ENCODE peak calls at places on chromosomes 7 and 10, in four cellular contexts. O is K562, Q is WTC11, K is HepG2. B is an unnamed sample.

GRCh38 chr10:31317652-31318381 is 1.2 kb upstream of the ZEB1 start:
- DNase-seq in O (no peak), Q (no peak), K (no peak), B (no peak)

GRCh38 chr10:31977440-31978157 is 49.0 kb upstream of the ARHGAP12 start:
- DNase-seq in O (peak), Q (no peak), K (no peak), B (no peak)

GRCh38 chr7:133339772-133340171 is 86.9 kb downstream of the EXOC4 start:
- DNase-seq in O (no peak), Q (no peak), K (no peak), B (no peak)

GRCh38 chr7:152601305-152601798 is 74.6 kb downstream of the XRCC2 start:
- DNase-seq in O (no peak), Q (no peak), K (no peak), B (no peak)

GRCh38 chr10:97781541-97782331 is 9.9 kb upstream of the SFRP5 start:
- DNase-seq in O (no peak), Q (no peak), K (no peak), B (peak)

GRCh38 chr7:78185149-78185745 is 386.7 kb downstream of the PHTF2 start:
- DNase-seq in O (no peak), Q (no peak), K (no peak), B (no peak)

GRCh38 chr7:100488333-100489095 is 4.8 kb downstream of the NYAP1 start:
- DNase-seq in O (no peak), Q (no peak), K (no peak), B (peak)

GRCh38 chr10:102132563-102133372 is at the start of gene PPRC1:
- DNase-seq in O (peak), Q (peak), K (peak), B (peak)

GRCh38 chr10:10891437-10891836 is 126.2 kb upstream of the CELF2 start:
- DNase-seq in O (no peak), Q (no peak), K (no peak), B (no peak)

GRCh38 chr7:54477083-54477482 is 65.1 kb upstream of the VSTM2A start:
- DNase-seq in O (no peak), Q (no peak), K (no peak), B (no peak)

GRCh38 chr7:88485811-88486210 is 179.1 kb upstream of the STEAP4 start:
- DNase-seq in O (no peak), Q (no peak), K (no peak), B (no peak)

GRCh38 chr10:80126876-80127275 is 5.7 kb upstream of the PLAC9 start:
- DNase-seq in O (no peak), Q (peak), K (no peak), B (no peak)

GRCh38 chr7:81672872-81673271 is 97.0 kb downstream of the HGF start:
- DNase-seq in O (no peak), Q (no peak), K (no peak), B (no peak)

GRCh38 chr10:46305986-46306385 is 19.2 kb downstream of the ANTXRL start:
- DNase-seq in O (no peak), Q (no peak), K (no peak), B (no peak)

GRCh38 chr7:408651-409343 is 110.8 kb downstream of the PDGFA start:
- DNase-seq in O (no peak), Q (peak), K (no peak), B (peak)

GRCh38 chr10:92342801-92343200 is 51.8 kb downstream of the MARCHF5 start:
- DNase-seq in O (no peak), Q (no peak), K (no peak), B (no peak)

GRCh38 chr7:92698237-92698841 is 108.1 kb upstream of the FAM133B start:
- DNase-seq in O (no peak), Q (no peak), K (peak), B (peak)

GRCh38 chr7:91465595-91466061 is 201.4 kb downstream of the FZD1 start:
- DNase-seq in O (no peak), Q (no peak), K (no peak), B (no peak)

GRCh38 chr7:45962861-45963260 is 41.8 kb upstream of the IGFBP3 start:
- DNase-seq in O (no peak), Q (no peak), K (no peak), B (no peak)

GRCh38 chr7:100016209-100016901 is 959 bp downstream of the ZKSCAN1 start:
- DNase-seq in O (peak), Q (no peak), K (peak), B (peak)

GRCh38 chr10:94279835-94280709 is 82.7 kb downstream of the NOC3L start:
- DNase-seq in O (peak), Q (peak), K (peak), B (peak)

GRCh38 chr7:25347360-25347759 is 119.1 kb upstream of the NPVF start:
- DNase-seq in O (no peak), Q (no peak), K (no peak), B (no peak)

GRCh38 chr7:98276241-98276761 is 5.2 kb upstream of the BRI3 start:
- DNase-seq in O (no peak), Q (no peak), K (peak), B (no peak)

GRCh38 chr7:17986826-17987225 is 40.8 kb downstream of the PRPS1L1 start:
- DNase-seq in O (no peak), Q (no peak), K (no peak), B (no peak)

GRCh38 chr7:64883113-64883905 is 19.8 kb upstream of the ZNF273 start:
- DNase-seq in O (no peak), Q (no peak), K (no peak), B (peak)

GRCh38 chr7:64884085-64884912 is 18.8 kb upstream of the ZNF273 start:
- DNase-seq in O (no peak), Q (no peak), K (no peak), B (peak)

GRCh38 chr7:64880322-64881297 is 22.5 kb upstream of the ZNF273 start:
- DNase-seq in O (no peak), Q (no peak), K (no peak), B (peak)

GRCh38 chr7:64881461-64882287 is 21.4 kb upstream of the ZNF273 start:
- DNase-seq in O (no peak), Q (no peak), K (no peak), B (peak)

GRCh38 chr7:64882341-64883112 is 20.5 kb upstream of the ZNF273 start:
- DNase-seq in O (no peak), Q (no peak), K (no peak), B (peak)
- TF ChIP-seq FOXJ3 in O (no peak), Q (no peak), K (no peak), B (no peak)

GRCh38 chr10:49400365-49400764 is 4.5 kb upstream of the DRGX start:
- DNase-seq in O (no peak), Q (no peak), K (no peak), B (no peak)
- TF ChIP-seq FOXJ3 in O (no peak), Q (no peak), K (no peak), B (no peak)

DNA sequence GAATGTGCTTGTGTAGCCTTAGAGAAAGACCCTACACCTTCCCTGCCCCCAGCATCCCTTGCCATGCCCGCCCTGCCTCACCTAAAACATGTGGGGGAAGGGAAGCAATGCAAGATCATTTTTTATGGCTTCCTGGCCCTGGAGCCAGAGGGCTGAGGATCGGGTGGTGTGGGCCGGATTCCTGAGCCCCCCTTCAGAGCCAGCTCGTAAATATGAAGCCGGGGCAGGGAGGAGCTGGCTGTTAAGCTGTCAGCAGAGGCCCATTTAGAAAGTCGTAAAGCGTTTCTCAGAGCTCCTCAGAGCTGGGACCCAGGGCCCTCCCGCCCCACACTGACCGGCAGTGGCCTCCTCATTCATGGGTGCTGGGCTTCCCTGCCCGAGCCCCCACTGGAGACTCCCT is 23.9 kb downstream of the UNC5B start:
- DNase-seq in O (no peak), Q (no peak), K (no peak), B (no peak)
- TF ChIP-seq FOXJ3 in O (no peak), Q (no peak), K (no peak), B (no peak)

DNA sequence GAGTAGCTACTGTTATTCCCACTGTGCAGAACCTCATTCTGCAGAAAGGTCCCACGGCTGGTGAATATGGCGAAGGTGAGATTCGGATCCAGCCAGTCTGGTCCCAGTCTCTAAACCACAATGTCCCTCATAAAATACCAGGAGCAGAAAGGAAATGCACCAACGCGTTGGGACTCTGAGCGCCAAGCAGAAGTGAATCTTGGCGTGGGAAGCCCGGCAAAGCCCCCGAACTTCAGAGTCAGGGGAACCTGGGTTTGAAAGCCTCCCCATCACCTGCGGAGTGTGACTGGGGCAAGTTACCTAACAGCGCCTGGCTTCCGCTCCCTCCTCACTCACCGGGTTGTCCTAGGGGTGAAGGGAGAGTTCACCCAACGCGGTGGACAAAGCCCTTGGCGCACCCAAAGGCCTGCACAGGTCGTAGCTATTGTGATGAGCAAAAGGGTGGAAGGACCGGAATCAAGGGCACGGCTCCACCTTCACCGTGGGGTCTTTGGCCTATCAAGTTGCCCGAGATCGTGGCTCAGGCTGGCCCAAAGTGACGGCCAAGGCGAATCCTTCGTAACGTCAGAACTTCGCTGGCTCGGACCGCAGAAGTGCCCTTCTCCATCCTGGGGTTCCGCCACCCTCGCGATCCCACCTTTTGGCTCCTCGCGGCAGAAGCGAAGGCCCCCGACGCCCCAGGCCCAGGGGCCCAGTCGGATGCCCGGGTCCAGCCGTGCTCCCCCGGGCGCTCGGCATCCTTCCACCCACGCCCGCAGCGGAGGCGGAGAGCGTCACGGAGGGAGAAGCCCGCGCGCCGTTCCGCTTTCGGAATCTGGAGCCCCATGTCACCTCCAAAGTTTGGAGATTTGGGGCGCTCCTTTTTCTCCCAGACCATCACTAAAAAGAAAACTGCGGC is 811 bp downstream of the RGS10 start:
- DNase-seq in O (peak), Q (peak), K (no peak), B (no peak)
- TF ChIP-seq FOXJ3 in O (no peak), Q (no peak), K (no peak), B (no peak)

DNA sequence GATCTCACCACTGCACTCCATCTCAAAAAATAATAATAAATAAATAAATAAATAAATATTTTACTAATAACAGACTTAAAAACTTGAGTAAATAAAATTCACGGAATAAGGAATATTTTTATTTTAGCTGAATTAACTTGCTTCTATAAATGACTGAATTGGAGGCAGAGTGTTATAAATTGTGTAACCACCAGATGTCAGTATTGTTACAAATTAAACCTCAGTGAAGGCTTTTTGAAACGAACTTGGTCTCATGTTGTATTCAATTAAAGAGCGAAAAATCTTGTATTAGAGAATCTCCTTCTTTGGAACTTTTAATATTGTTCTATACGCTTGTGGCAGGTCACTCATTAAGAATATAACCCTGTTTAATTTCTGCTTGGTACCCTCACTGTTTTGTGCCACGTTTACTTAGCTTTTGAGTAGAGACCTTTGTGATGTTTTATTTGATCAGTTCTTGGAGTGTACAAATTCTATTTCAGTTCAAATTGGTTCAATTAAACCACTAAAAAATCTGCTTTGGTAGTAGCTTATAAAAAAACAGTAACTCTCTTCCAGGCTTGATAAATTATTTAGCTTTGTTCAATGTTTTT is 45.6 kb upstream of the SCIN start:
- DNase-seq in O (peak), Q (no peak), K (peak), B (peak)
- TF ChIP-seq FOXJ3 in O (no peak), Q (no peak), K (no peak), B (no peak)

GRCh38 chr7:50591098-50591479 is 25.9 kb upstream of the DDC start:
- DNase-seq in O (no peak), Q (no peak), K (no peak), B (no peak)
- TF ChIP-seq FOXJ3 in O (no peak), Q (no peak), K (no peak), B (no peak)

GRCh38 chr10:131201741-131202515 is 109.6 kb downstream of the TCERG1L start:
- DNase-seq in O (no peak), Q (no peak), K (no peak), B (no peak)
- TF ChIP-seq FOXJ3 in O (no peak), Q (no peak), K (no peak), B (no peak)